ENCODE peak calls at places on chromosomes 2 and 18, in four cellular contexts. B, Y, O and R are unnamed samples.

GRCh38 chr18:13393338-13393737 is 174.8 kb downstream of the LDLRAD4 start:
- DNase-seq in B (no peak), Y (no peak), O (no peak), R (no peak)

GRCh38 chr2:137252934-137253333 is 487.6 kb downstream of the THSD7B start:
- DNase-seq in B (no peak), Y (no peak), O (no peak), R (no peak)

GRCh38 chr2:157593411-157593810 is 35.3 kb downstream of the ACVR1C start:
- DNase-seq in B (no peak), Y (no peak), O (no peak), R (no peak)

GRCh38 chr2:40062381-40062780 is 283.3 kb upstream of the THUMPD2 start:
- DNase-seq in B (no peak), Y (no peak), O (no peak), R (no peak)

GRCh38 chr18:56028514-56028913 is 440.5 kb upstream of the TCF4 start:
- DNase-seq in B (no peak), Y (no peak), O (no peak), R (no peak)

GRCh38 chr2:226758886-226759660 is 40.5 kb downstream of the IRS1 start:
- DNase-seq in B (no peak), Y (no peak), O (no peak), R (no peak)

GRCh38 chr2:167335627-167336026 is 447.3 kb downstream of the XIRP2 start:
- DNase-seq in B (no peak), Y (no peak), O (no peak), R (no peak)

GRCh38 chr2:100563407-100564247 is 834 bp downstream of the PDCL3 start:
- DNase-seq in B (no peak), Y (no peak), O (no peak), R (no peak)

GRCh38 chr2:219997341-219997851 is 370.0 kb downstream of the SLC4A3 start:
- DNase-seq in B (no peak), Y (peak; percentile 42), O (peak; percentile 78), R (peak; percentile 40)

GRCh38 chr2:38496927-38497669 is 105.6 kb downstream of the HNRNPLL start:
- DNase-seq in B (no peak), Y (no peak), O (no peak), R (no peak)

GRCh38 chr2:170842785-170843184 is 26.1 kb downstream of the GAD1 start:
- DNase-seq in B (no peak), Y (no peak), O (no peak), R (no peak)

GRCh38 chr2:69118609-69119008 is 105.6 kb downstream of the ANTXR1 start:
- DNase-seq in B (no peak), Y (no peak), O (no peak), R (no peak)

GRCh38 chr2:204892506-204893255 is 347.4 kb downstream of the PARD3B start:
- DNase-seq in B (no peak), Y (no peak), O (no peak), R (no peak)

GRCh38 chr2:13227543-13227942 is 510.8 kb downstream of the TRIB2 start:
- DNase-seq in B (no peak), Y (no peak), O (no peak), R (no peak)

GRCh38 chr18:77000527-77000926 is 132.1 kb downstream of the MBP start:
- DNase-seq in B (peak; percentile 56), Y (peak; percentile 56), O (peak; percentile 65), R (peak; percentile 44)

GRCh38 chr2:82913566-82913965 is 1545.5 kb downstream of the SUCLG1 start:
- DNase-seq in B (no peak), Y (no peak), O (no peak), R (no peak)

GRCh38 chr18:29147944-29148343 is 971.0 kb upstream of the CDH2 start:
- DNase-seq in B (no peak), Y (peak; percentile 27), O (no peak), R (peak; percentile 19)

GRCh38 chr2:36771671-36772070 is 75.2 kb downstream of the VIT start:
- DNase-seq in B (no peak), Y (no peak), O (no peak), R (no peak)

GRCh38 chr18:13605901-13606300 is 120.5 kb downstream of the FAM210A start:
- DNase-seq in B (no peak), Y (no peak), O (no peak), R (no peak)

GRCh38 chr2:148590613-148591012 is 53.9 kb upstream of the EPC2 start:
- DNase-seq in B (no peak), Y (no peak), O (no peak), R (no peak)

GRCh38 chr2:235343869-235344268 is 150.0 kb upstream of the AGAP1 start:
- DNase-seq in B (no peak), Y (no peak), O (no peak), R (no peak)

GRCh38 chr2:47479863-47480262 is 76.9 kb downstream of the MSH2 start:
- DNase-seq in B (no peak), Y (no peak), O (no peak), R (no peak)

GRCh38 chr18:54801374-54801773 is 26.9 kb upstream of the RAB27B start:
- DNase-seq in B (no peak), Y (no peak), O (no peak), R (no peak)

GRCh38 chr2:69980408-69980807 is 19.0 kb upstream of the ASPRV1 start:
- DNase-seq in B (no peak), Y (no peak), O (no peak), R (no peak)

GRCh38 chr2:168793596-168793995 is 8.8 kb upstream of the NOSTRIN start:
- DNase-seq in B (no peak), Y (no peak), O (no peak), R (no peak)

GRCh38 chr2:96148410-96149217 is 3.4 kb upstream of the DUSP2 start:
- DNase-seq in B (peak; percentile 99), Y (no peak), O (peak; percentile 95), R (peak; percentile 85)

GRCh38 chr2:120907822-120908221 is 172.2 kb downstream of the GLI2 start:
- DNase-seq in B (no peak), Y (no peak), O (no peak), R (no peak)

GRCh38 chr2:109355192-109355843 is 226.3 kb downstream of the SH3RF3 start:
- DNase-seq in B (no peak), Y (no peak), O (no peak), R (no peak)

GRCh38 chr2:62415019-62415431 is 91.0 kb downstream of the TMEM17 start:
- DNase-seq in B (no peak), Y (no peak), O (no peak), R (no peak)

GRCh38 chr18:63472380-63472779 is 4.4 kb upstream of the SERPINB5 start:
- DNase-seq in B (no peak), Y (no peak), O (no peak), R (no peak)